ENCODE peak calls at places on chromosomes 12 and 14, in eight cellular contexts. One of them, this sample, is unnamed.

GRCh38 chr12:132174015-132174660 is 29.9 kb downstream of the NOC4L start:
- DNase-seq in stimulated activated CD8-positive, alpha-beta memory T cell treated with anti-CD3 and anti-CD28 coated beads, Interleukin-7, amount 100 ng/mL, for 24 hours: no peak
- DNase-seq in upper lobe of left lung: peak
- DNase-seq in left ventricle myocardium inferior: peak
- DNase-seq in activated T-cell treated with anti-CD3 and anti-CD28 coated beads for 1 hour: no peak
- DNase-seq in fibroblast of the aortic adventitia: no peak
- DNase-seq in dorsolateral prefrontal cortex: peak
- DNase-seq in PC-9: no peak
- DNase-seq in this sample: no peak

GRCh38 chr14:57136669-57137068 is 132.0 kb downstream of the EXOC5 start:
- DNase-seq in stimulated activated CD8-positive, alpha-beta memory T cell treated with anti-CD3 and anti-CD28 coated beads, Interleukin-7, amount 100 ng/mL, for 24 hours: no peak
- DNase-seq in upper lobe of left lung: no peak
- DNase-seq in left ventricle myocardium inferior: peak
- DNase-seq in activated T-cell treated with anti-CD3 and anti-CD28 coated beads for 1 hour: no peak
- DNase-seq in fibroblast of the aortic adventitia: no peak
- DNase-seq in dorsolateral prefrontal cortex: peak
- DNase-seq in PC-9: no peak
- DNase-seq in this sample: no peak

GRCh38 chr14:59342516-59343484 is 122.4 kb downstream of the GPR135 start:
- DNase-seq in stimulated activated CD8-positive, alpha-beta memory T cell treated with anti-CD3 and anti-CD28 coated beads, Interleukin-7, amount 100 ng/mL, for 24 hours: no peak
- DNase-seq in upper lobe of left lung: no peak
- DNase-seq in left ventricle myocardium inferior: peak
- DNase-seq in activated T-cell treated with anti-CD3 and anti-CD28 coated beads for 1 hour: no peak
- DNase-seq in fibroblast of the aortic adventitia: no peak
- DNase-seq in dorsolateral prefrontal cortex: no peak
- DNase-seq in PC-9: peak
- DNase-seq in this sample: no peak

GRCh38 chr12:56683-57346 is 9.8 kb upstream of the IQSEC3 start:
- DNase-seq in stimulated activated CD8-positive, alpha-beta memory T cell treated with anti-CD3 and anti-CD28 coated beads, Interleukin-7, amount 100 ng/mL, for 24 hours: no peak
- DNase-seq in upper lobe of left lung: no peak
- DNase-seq in left ventricle myocardium inferior: no peak
- DNase-seq in activated T-cell treated with anti-CD3 and anti-CD28 coated beads for 1 hour: no peak
- DNase-seq in fibroblast of the aortic adventitia: no peak
- DNase-seq in dorsolateral prefrontal cortex: no peak
- DNase-seq in PC-9: no peak
- DNase-seq in this sample: peak

GRCh38 chr12:98402081-98402480 is 113.3 kb upstream of the TMPO start:
- DNase-seq in stimulated activated CD8-positive, alpha-beta memory T cell treated with anti-CD3 and anti-CD28 coated beads, Interleukin-7, amount 100 ng/mL, for 24 hours: no peak
- DNase-seq in upper lobe of left lung: no peak
- DNase-seq in left ventricle myocardium inferior: no peak
- DNase-seq in activated T-cell treated with anti-CD3 and anti-CD28 coated beads for 1 hour: no peak
- DNase-seq in fibroblast of the aortic adventitia: no peak
- DNase-seq in dorsolateral prefrontal cortex: no peak
- DNase-seq in PC-9: peak
- DNase-seq in this sample: no peak

GRCh38 chr12:10140001-10140400 is 10.0 kb upstream of the CLEC7A start:
- DNase-seq in stimulated activated CD8-positive, alpha-beta memory T cell treated with anti-CD3 and anti-CD28 coated beads, Interleukin-7, amount 100 ng/mL, for 24 hours: no peak
- DNase-seq in upper lobe of left lung: no peak
- DNase-seq in left ventricle myocardium inferior: no peak
- DNase-seq in activated T-cell treated with anti-CD3 and anti-CD28 coated beads for 1 hour: peak
- DNase-seq in fibroblast of the aortic adventitia: peak
- DNase-seq in dorsolateral prefrontal cortex: no peak
- DNase-seq in PC-9: peak
- DNase-seq in this sample: peak

GRCh38 chr12:81170072-81170471 is 92.2 kb downstream of the ACSS3 start:
- DNase-seq in stimulated activated CD8-positive, alpha-beta memory T cell treated with anti-CD3 and anti-CD28 coated beads, Interleukin-7, amount 100 ng/mL, for 24 hours: no peak
- DNase-seq in upper lobe of left lung: no peak
- DNase-seq in left ventricle myocardium inferior: no peak
- DNase-seq in activated T-cell treated with anti-CD3 and anti-CD28 coated beads for 1 hour: no peak
- DNase-seq in fibroblast of the aortic adventitia: peak
- DNase-seq in dorsolateral prefrontal cortex: no peak
- DNase-seq in PC-9: no peak
- DNase-seq in this sample: no peak

GRCh38 chr14:98182385-98183055 is 1089.5 kb downstream of the BCL11B start:
- DNase-seq in stimulated activated CD8-positive, alpha-beta memory T cell treated with anti-CD3 and anti-CD28 coated beads, Interleukin-7, amount 100 ng/mL, for 24 hours: no peak
- DNase-seq in upper lobe of left lung: no peak
- DNase-seq in left ventricle myocardium inferior: no peak
- DNase-seq in activated T-cell treated with anti-CD3 and anti-CD28 coated beads for 1 hour: no peak
- DNase-seq in fibroblast of the aortic adventitia: peak
- DNase-seq in dorsolateral prefrontal cortex: no peak
- DNase-seq in PC-9: no peak
- DNase-seq in this sample: no peak